ENCODE peak calls at places on chromosomes 13 and 19, in six cellular contexts. One of them, this sample, is unnamed.

GRCh38 chr19:4591296-4591695 is 31.8 kb upstream of the SEMA6B start:
- DNase-seq in NCI-H1092: no peak
- DNase-seq in right cardiac atrium: no peak
- DNase-seq in suprapubic skin: no peak
- DNase-seq in iris pigment epithelial cell: no peak
- DNase-seq in stimulated activated CD8-positive, alpha-beta memory T cell treated with anti-CD3 and anti-CD28 coated beads, Interleukin-7, amount 100 ng/mL, for 48 hours: no peak
- DNase-seq in this sample: no peak

GRCh38 chr13:20856650-20857049 is 45.9 kb downstream of the XPO4 start:
- DNase-seq in right cardiac atrium: no peak
- DNase-seq in stimulated activated CD8-positive, alpha-beta memory T cell treated with anti-CD3 and anti-CD28 coated beads, Interleukin-7, amount 100 ng/mL, for 48 hours: no peak
- DNase-seq in iris pigment epithelial cell: no peak
- DNase-seq in NCI-H1092: no peak
- DNase-seq in suprapubic skin: no peak
- DNase-seq in this sample: no peak

GRCh38 chr13:23289917-23290357 is 109.2 kb downstream of the SGCG start:
- DNase-seq in stimulated activated CD8-positive, alpha-beta memory T cell treated with anti-CD3 and anti-CD28 coated beads, Interleukin-7, amount 100 ng/mL, for 48 hours: no peak
- DNase-seq in right cardiac atrium: peak
- DNase-seq in NCI-H1092: peak
- DNase-seq in suprapubic skin: no peak
- DNase-seq in iris pigment epithelial cell: peak
- DNase-seq in this sample: no peak

GRCh38 chr13:41565221-41565620 is 107.9 kb downstream of the RGCC start:
- DNase-seq in suprapubic skin: no peak
- DNase-seq in iris pigment epithelial cell: peak
- DNase-seq in stimulated activated CD8-positive, alpha-beta memory T cell treated with anti-CD3 and anti-CD28 coated beads, Interleukin-7, amount 100 ng/mL, for 48 hours: no peak
- DNase-seq in right cardiac atrium: no peak
- DNase-seq in NCI-H1092: no peak
- DNase-seq in this sample: no peak

GRCh38 chr19:50549927-50550593 is 18.2 kb downstream of the LRRC4B start:
- DNase-seq in iris pigment epithelial cell: no peak
- DNase-seq in right cardiac atrium: no peak
- DNase-seq in suprapubic skin: no peak
- DNase-seq in stimulated activated CD8-positive, alpha-beta memory T cell treated with anti-CD3 and anti-CD28 coated beads, Interleukin-7, amount 100 ng/mL, for 48 hours: no peak
- DNase-seq in NCI-H1092: no peak
- DNase-seq in this sample: no peak

GRCh38 chr19:46959962-46960556 is 59.6 kb upstream of the NPAS1 start:
- DNase-seq in suprapubic skin: no peak
- DNase-seq in stimulated activated CD8-positive, alpha-beta memory T cell treated with anti-CD3 and anti-CD28 coated beads, Interleukin-7, amount 100 ng/mL, for 48 hours: no peak
- DNase-seq in right cardiac atrium: no peak
- DNase-seq in iris pigment epithelial cell: no peak
- DNase-seq in NCI-H1092: no peak
- DNase-seq in this sample: no peak

GRCh38 chr13:20411638-20412342 is 113.9 kb downstream of the CRYL1 start:
- DNase-seq in stimulated activated CD8-positive, alpha-beta memory T cell treated with anti-CD3 and anti-CD28 coated beads, Interleukin-7, amount 100 ng/mL, for 48 hours: peak
- DNase-seq in suprapubic skin: peak
- DNase-seq in iris pigment epithelial cell: no peak
- DNase-seq in NCI-H1092: no peak
- DNase-seq in right cardiac atrium: no peak
- DNase-seq in this sample: peak

GRCh38 chr13:46817081-46817480 is 20.1 kb upstream of the ESD start:
- DNase-seq in NCI-H1092: no peak
- DNase-seq in suprapubic skin: no peak
- DNase-seq in right cardiac atrium: no peak
- DNase-seq in stimulated activated CD8-positive, alpha-beta memory T cell treated with anti-CD3 and anti-CD28 coated beads, Interleukin-7, amount 100 ng/mL, for 48 hours: no peak
- DNase-seq in iris pigment epithelial cell: peak
- DNase-seq in this sample: no peak

GRCh38 chr13:27396252-27396846 is 28.1 kb upstream of the GTF3A start:
- DNase-seq in stimulated activated CD8-positive, alpha-beta memory T cell treated with anti-CD3 and anti-CD28 coated beads, Interleukin-7, amount 100 ng/mL, for 48 hours: no peak
- DNase-seq in right cardiac atrium: no peak
- DNase-seq in iris pigment epithelial cell: no peak
- DNase-seq in NCI-H1092: no peak
- DNase-seq in suprapubic skin: no peak
- DNase-seq in this sample: no peak

GRCh38 chr19:35253316-35254286 is 4.8 kb downstream of the LSR start:
- DNase-seq in right cardiac atrium: no peak
- DNase-seq in iris pigment epithelial cell: no peak
- DNase-seq in NCI-H1092: no peak
- DNase-seq in stimulated activated CD8-positive, alpha-beta memory T cell treated with anti-CD3 and anti-CD28 coated beads, Interleukin-7, amount 100 ng/mL, for 48 hours: no peak
- DNase-seq in suprapubic skin: peak
- DNase-seq in this sample: no peak

GRCh38 chr13:109647046-109647445 is 139.3 kb downstream of the IRS2 start:
- DNase-seq in right cardiac atrium: no peak
- DNase-seq in suprapubic skin: no peak
- DNase-seq in iris pigment epithelial cell: peak
- DNase-seq in NCI-H1092: no peak
- DNase-seq in stimulated activated CD8-positive, alpha-beta memory T cell treated with anti-CD3 and anti-CD28 coated beads, Interleukin-7, amount 100 ng/mL, for 48 hours: no peak
- DNase-seq in this sample: no peak

GRCh38 chr13:44470623-44471562 is 97.3 kb downstream of the SERP2 start:
- DNase-seq in right cardiac atrium: no peak
- DNase-seq in suprapubic skin: no peak
- DNase-seq in NCI-H1092: no peak
- DNase-seq in iris pigment epithelial cell: peak
- DNase-seq in stimulated activated CD8-positive, alpha-beta memory T cell treated with anti-CD3 and anti-CD28 coated beads, Interleukin-7, amount 100 ng/mL, for 48 hours: no peak
- DNase-seq in this sample: no peak

GRCh38 chr19:33040994-33041827 is 23.5 kb downstream of the RHPN2 start:
- DNase-seq in NCI-H1092: no peak
- DNase-seq in suprapubic skin: no peak
- DNase-seq in stimulated activated CD8-positive, alpha-beta memory T cell treated with anti-CD3 and anti-CD28 coated beads, Interleukin-7, amount 100 ng/mL, for 48 hours: no peak
- DNase-seq in iris pigment epithelial cell: no peak
- DNase-seq in right cardiac atrium: peak
- DNase-seq in this sample: peak

GRCh38 chr19:33905937-33906577 is 109.4 kb downstream of the KCTD15 start:
- DNase-seq in right cardiac atrium: peak
- DNase-seq in NCI-H1092: no peak
- DNase-seq in suprapubic skin: peak
- DNase-seq in stimulated activated CD8-positive, alpha-beta memory T cell treated with anti-CD3 and anti-CD28 coated beads, Interleukin-7, amount 100 ng/mL, for 48 hours: no peak
- DNase-seq in iris pigment epithelial cell: peak
- DNase-seq in this sample: no peak

GRCh38 chr19:11737964-11738745 is 591 bp downstream of the ZNF823 start:
- DNase-seq in right cardiac atrium: peak
- DNase-seq in iris pigment epithelial cell: peak
- DNase-seq in suprapubic skin: peak
- DNase-seq in stimulated activated CD8-positive, alpha-beta memory T cell treated with anti-CD3 and anti-CD28 coated beads, Interleukin-7, amount 100 ng/mL, for 48 hours: peak
- DNase-seq in NCI-H1092: no peak
- DNase-seq in this sample: no peak

GRCh38 chr19:1470864-1471513 is 8.0 kb downstream of the C19orf25 start:
- DNase-seq in right cardiac atrium: no peak
- DNase-seq in NCI-H1092: no peak
- DNase-seq in iris pigment epithelial cell: no peak
- DNase-seq in suprapubic skin: no peak
- DNase-seq in stimulated activated CD8-positive, alpha-beta memory T cell treated with anti-CD3 and anti-CD28 coated beads, Interleukin-7, amount 100 ng/mL, for 48 hours: no peak
- DNase-seq in this sample: no peak

GRCh38 chr13:39767791-39768564 is 112.5 kb downstream of the COG6 start:
- DNase-seq in suprapubic skin: no peak
- DNase-seq in stimulated activated CD8-positive, alpha-beta memory T cell treated with anti-CD3 and anti-CD28 coated beads, Interleukin-7, amount 100 ng/mL, for 48 hours: no peak
- DNase-seq in NCI-H1092: peak
- DNase-seq in right cardiac atrium: no peak
- DNase-seq in iris pigment epithelial cell: no peak
- DNase-seq in this sample: no peak

GRCh38 chr13:110887955-110888333 is 26.9 kb downstream of the ANKRD10 start:
- DNase-seq in suprapubic skin: no peak
- DNase-seq in right cardiac atrium: no peak
- DNase-seq in iris pigment epithelial cell: no peak
- DNase-seq in NCI-H1092: no peak
- DNase-seq in stimulated activated CD8-positive, alpha-beta memory T cell treated with anti-CD3 and anti-CD28 coated beads, Interleukin-7, amount 100 ng/mL, for 48 hours: no peak
- DNase-seq in this sample: no peak

GRCh38 chr13:83568019-83568418 is 314.3 kb downstream of the SLITRK1 start:
- DNase-seq in iris pigment epithelial cell: no peak
- DNase-seq in right cardiac atrium: no peak
- DNase-seq in stimulated activated CD8-positive, alpha-beta memory T cell treated with anti-CD3 and anti-CD28 coated beads, Interleukin-7, amount 100 ng/mL, for 48 hours: no peak
- DNase-seq in suprapubic skin: no peak
- DNase-seq in NCI-H1092: no peak
- DNase-seq in this sample: no peak